ENCODE peak calls at places on chromosomes 12 and 14, in nine cellular contexts. One of them, this sample, is unnamed.

GRCh38 chr14:78170203-78170602 is at the start of gene NRXN3:
- DNase-seq in NCI-H1092: no peak
- DNase-seq in cardiac muscle cell: no peak
- DNase-seq in stimulated activated CD4-positive, alpha-beta T cell treated with anti-CD3 and anti-CD28 coated beads, Interleukin-4, amount 100 ng/mL, for 4 hours: no peak
- DNase-seq in NCI-H187: peak
- DNase-seq in cardiac septum: no peak
- DNase-seq in HT1080: no peak
- DNase-seq in GM04503: no peak
- DNase-seq in fibroblast of pulmonary artery: no peak
- DNase-seq in this sample: peak

GRCh38 chr12:124774462-124775167 is 89.0 kb downstream of the SCARB1 start:
- DNase-seq in stimulated activated CD4-positive, alpha-beta T cell treated with anti-CD3 and anti-CD28 coated beads, Interleukin-4, amount 100 ng/mL, for 4 hours: peak
- DNase-seq in fibroblast of pulmonary artery: peak
- DNase-seq in GM04503: peak
- DNase-seq in NCI-H187: no peak
- DNase-seq in NCI-H1092: no peak
- DNase-seq in HT1080: peak
- DNase-seq in cardiac muscle cell: peak
- DNase-seq in cardiac septum: no peak
- DNase-seq in this sample: no peak

GRCh38 chr14:54600685-54601084 is 33.8 kb downstream of the SAMD4A start:
- DNase-seq in GM04503: peak
- DNase-seq in NCI-H1092: no peak
- DNase-seq in NCI-H187: no peak
- DNase-seq in cardiac muscle cell: peak
- DNase-seq in cardiac septum: no peak
- DNase-seq in stimulated activated CD4-positive, alpha-beta T cell treated with anti-CD3 and anti-CD28 coated beads, Interleukin-4, amount 100 ng/mL, for 4 hours: no peak
- DNase-seq in fibroblast of pulmonary artery: peak
- DNase-seq in HT1080: peak
- DNase-seq in this sample: no peak

GRCh38 chr12:95147836-95148235 is 69.4 kb downstream of the FGD6 start:
- DNase-seq in NCI-H1092: no peak
- DNase-seq in GM04503: no peak
- DNase-seq in stimulated activated CD4-positive, alpha-beta T cell treated with anti-CD3 and anti-CD28 coated beads, Interleukin-4, amount 100 ng/mL, for 4 hours: no peak
- DNase-seq in cardiac septum: no peak
- DNase-seq in fibroblast of pulmonary artery: no peak
- DNase-seq in NCI-H187: no peak
- DNase-seq in HT1080: no peak
- DNase-seq in cardiac muscle cell: no peak
- DNase-seq in this sample: no peak

GRCh38 chr14:67493092-67493717 is 4.7 kb upstream of the TMEM229B start:
- DNase-seq in stimulated activated CD4-positive, alpha-beta T cell treated with anti-CD3 and anti-CD28 coated beads, Interleukin-4, amount 100 ng/mL, for 4 hours: no peak
- DNase-seq in cardiac muscle cell: no peak
- DNase-seq in cardiac septum: no peak
- DNase-seq in NCI-H1092: no peak
- DNase-seq in NCI-H187: no peak
- DNase-seq in GM04503: no peak
- DNase-seq in HT1080: no peak
- DNase-seq in fibroblast of pulmonary artery: no peak
- DNase-seq in this sample: no peak

GRCh38 chr12:100608776-100609175 is 35.3 kb downstream of the GAS2L3 start:
- DNase-seq in fibroblast of pulmonary artery: no peak
- DNase-seq in stimulated activated CD4-positive, alpha-beta T cell treated with anti-CD3 and anti-CD28 coated beads, Interleukin-4, amount 100 ng/mL, for 4 hours: no peak
- DNase-seq in NCI-H1092: no peak
- DNase-seq in HT1080: no peak
- DNase-seq in NCI-H187: no peak
- DNase-seq in cardiac muscle cell: no peak
- DNase-seq in cardiac septum: no peak
- DNase-seq in GM04503: no peak
- DNase-seq in this sample: no peak

GRCh38 chr14:37063467-37064240 is 108.8 kb downstream of the SLC25A21 start:
- DNase-seq in cardiac muscle cell: no peak
- DNase-seq in fibroblast of pulmonary artery: no peak
- DNase-seq in GM04503: no peak
- DNase-seq in NCI-H1092: no peak
- DNase-seq in HT1080: no peak
- DNase-seq in NCI-H187: no peak
- DNase-seq in cardiac septum: no peak
- DNase-seq in stimulated activated CD4-positive, alpha-beta T cell treated with anti-CD3 and anti-CD28 coated beads, Interleukin-4, amount 100 ng/mL, for 4 hours: no peak
- DNase-seq in this sample: no peak

GRCh38 chr14:91371011-91371989 is 46.3 kb downstream of the CCDC88C start:
- DNase-seq in NCI-H187: no peak
- DNase-seq in NCI-H1092: no peak
- DNase-seq in GM04503: no peak
- DNase-seq in stimulated activated CD4-positive, alpha-beta T cell treated with anti-CD3 and anti-CD28 coated beads, Interleukin-4, amount 100 ng/mL, for 4 hours: no peak
- DNase-seq in cardiac septum: no peak
- DNase-seq in fibroblast of pulmonary artery: no peak
- DNase-seq in cardiac muscle cell: no peak
- DNase-seq in HT1080: no peak
- DNase-seq in this sample: no peak

GRCh38 chr14:92789457-92790089 is 4.5 kb upstream of the GOLGA5 start:
- DNase-seq in cardiac septum: no peak
- DNase-seq in HT1080: peak
- DNase-seq in stimulated activated CD4-positive, alpha-beta T cell treated with anti-CD3 and anti-CD28 coated beads, Interleukin-4, amount 100 ng/mL, for 4 hours: no peak
- DNase-seq in fibroblast of pulmonary artery: no peak
- DNase-seq in GM04503: no peak
- DNase-seq in NCI-H1092: no peak
- DNase-seq in cardiac muscle cell: no peak
- DNase-seq in NCI-H187: no peak
- DNase-seq in this sample: no peak

GRCh38 chr12:6306151-6306550 is 4.3 kb upstream of the PLEKHG6 start:
- DNase-seq in cardiac muscle cell: no peak
- DNase-seq in NCI-H1092: no peak
- DNase-seq in stimulated activated CD4-positive, alpha-beta T cell treated with anti-CD3 and anti-CD28 coated beads, Interleukin-4, amount 100 ng/mL, for 4 hours: no peak
- DNase-seq in HT1080: no peak
- DNase-seq in GM04503: no peak
- DNase-seq in NCI-H187: no peak
- DNase-seq in fibroblast of pulmonary artery: no peak
- DNase-seq in cardiac septum: no peak
- DNase-seq in this sample: no peak

GRCh38 chr12:84397279-84397678 is 515.3 kb downstream of the SLC6A15 start:
- DNase-seq in cardiac septum: no peak
- DNase-seq in NCI-H1092: no peak
- DNase-seq in fibroblast of pulmonary artery: peak
- DNase-seq in cardiac muscle cell: peak
- DNase-seq in HT1080: no peak
- DNase-seq in stimulated activated CD4-positive, alpha-beta T cell treated with anti-CD3 and anti-CD28 coated beads, Interleukin-4, amount 100 ng/mL, for 4 hours: no peak
- DNase-seq in GM04503: no peak
- DNase-seq in NCI-H187: no peak
- DNase-seq in this sample: no peak

GRCh38 chr14:91897121-91897701 is 29.9 kb upstream of the TC2N start:
- DNase-seq in NCI-H1092: no peak
- DNase-seq in NCI-H187: no peak
- DNase-seq in GM04503: peak
- DNase-seq in cardiac muscle cell: peak
- DNase-seq in HT1080: no peak
- DNase-seq in fibroblast of pulmonary artery: peak
- DNase-seq in stimulated activated CD4-positive, alpha-beta T cell treated with anti-CD3 and anti-CD28 coated beads, Interleukin-4, amount 100 ng/mL, for 4 hours: no peak
- DNase-seq in cardiac septum: no peak
- DNase-seq in this sample: no peak

GRCh38 chr12:14993117-14993516 is 20.3 kb downstream of the PDE6H start:
- DNase-seq in cardiac muscle cell: no peak
- DNase-seq in NCI-H187: no peak
- DNase-seq in HT1080: no peak
- DNase-seq in NCI-H1092: no peak
- DNase-seq in fibroblast of pulmonary artery: no peak
- DNase-seq in cardiac septum: no peak
- DNase-seq in GM04503: no peak
- DNase-seq in stimulated activated CD4-positive, alpha-beta T cell treated with anti-CD3 and anti-CD28 coated beads, Interleukin-4, amount 100 ng/mL, for 4 hours: no peak
- DNase-seq in this sample: no peak

GRCh38 chr12:29741342-29742241 is 42.1 kb downstream of the TMTC1 start:
- DNase-seq in NCI-H187: no peak
- DNase-seq in cardiac muscle cell: peak
- DNase-seq in cardiac septum: no peak
- DNase-seq in NCI-H1092: no peak
- DNase-seq in GM04503: no peak
- DNase-seq in HT1080: peak
- DNase-seq in stimulated activated CD4-positive, alpha-beta T cell treated with anti-CD3 and anti-CD28 coated beads, Interleukin-4, amount 100 ng/mL, for 4 hours: no peak
- DNase-seq in fibroblast of pulmonary artery: peak
- DNase-seq in this sample: no peak

GRCh38 chr14:61644834-61645233 is 50.5 kb upstream of the HIF1A start:
- DNase-seq in stimulated activated CD4-positive, alpha-beta T cell treated with anti-CD3 and anti-CD28 coated beads, Interleukin-4, amount 100 ng/mL, for 4 hours: no peak
- DNase-seq in cardiac septum: no peak
- DNase-seq in NCI-H187: peak
- DNase-seq in cardiac muscle cell: no peak
- DNase-seq in GM04503: no peak
- DNase-seq in fibroblast of pulmonary artery: no peak
- DNase-seq in HT1080: no peak
- DNase-seq in NCI-H1092: peak
- DNase-seq in this sample: no peak

GRCh38 chr14:82122678-82123077 is 589.0 kb upstream of the SEL1L start:
- DNase-seq in fibroblast of pulmonary artery: no peak
- DNase-seq in cardiac muscle cell: no peak
- DNase-seq in stimulated activated CD4-positive, alpha-beta T cell treated with anti-CD3 and anti-CD28 coated beads, Interleukin-4, amount 100 ng/mL, for 4 hours: no peak
- DNase-seq in GM04503: no peak
- DNase-seq in NCI-H1092: no peak
- DNase-seq in NCI-H187: no peak
- DNase-seq in HT1080: no peak
- DNase-seq in cardiac septum: no peak
- DNase-seq in this sample: no peak

GRCh38 chr12:7005288-7005687 is 13.0 kb downstream of the LPCAT3 start:
- DNase-seq in stimulated activated CD4-positive, alpha-beta T cell treated with anti-CD3 and anti-CD28 coated beads, Interleukin-4, amount 100 ng/mL, for 4 hours: no peak
- DNase-seq in NCI-H1092: no peak
- DNase-seq in cardiac muscle cell: no peak
- DNase-seq in GM04503: no peak
- DNase-seq in HT1080: no peak
- DNase-seq in fibroblast of pulmonary artery: no peak
- DNase-seq in cardiac septum: no peak
- DNase-seq in NCI-H187: no peak
- DNase-seq in this sample: no peak

GRCh38 chr12:121511931-121512330 is 68.9 kb downstream of the KDM2B start:
- DNase-seq in cardiac septum: no peak
- DNase-seq in NCI-H187: no peak
- DNase-seq in fibroblast of pulmonary artery: no peak
- DNase-seq in GM04503: no peak
- DNase-seq in cardiac muscle cell: no peak
- DNase-seq in HT1080: no peak
- DNase-seq in NCI-H1092: no peak
- DNase-seq in stimulated activated CD4-positive, alpha-beta T cell treated with anti-CD3 and anti-CD28 coated beads, Interleukin-4, amount 100 ng/mL, for 4 hours: no peak
- DNase-seq in this sample: no peak

GRCh38 chr12:114026805-114027204 is 60.7 kb upstream of the RBM19 start:
- DNase-seq in NCI-H1092: no peak
- DNase-seq in cardiac septum: no peak
- DNase-seq in NCI-H187: no peak
- DNase-seq in stimulated activated CD4-positive, alpha-beta T cell treated with anti-CD3 and anti-CD28 coated beads, Interleukin-4, amount 100 ng/mL, for 4 hours: no peak
- DNase-seq in fibroblast of pulmonary artery: no peak
- DNase-seq in HT1080: no peak
- DNase-seq in GM04503: no peak
- DNase-seq in cardiac muscle cell: no peak
- DNase-seq in this sample: no peak

GRCh38 chr14:30584058-30584630 is 25.2 kb downstream of the G2E3 start:
- DNase-seq in GM04503: no peak
- DNase-seq in HT1080: no peak
- DNase-seq in cardiac muscle cell: no peak
- DNase-seq in cardiac septum: no peak
- DNase-seq in fibroblast of pulmonary artery: no peak
- DNase-seq in NCI-H187: no peak
- DNase-seq in stimulated activated CD4-positive, alpha-beta T cell treated with anti-CD3 and anti-CD28 coated beads, Interleukin-4, amount 100 ng/mL, for 4 hours: no peak
- DNase-seq in NCI-H1092: no peak
- DNase-seq in this sample: no peak

GRCh38 chr12:2347137-2347843 is 294.5 kb downstream of the CACNA1C start:
- DNase-seq in fibroblast of pulmonary artery: no peak
- DNase-seq in NCI-H1092: no peak
- DNase-seq in cardiac septum: no peak
- DNase-seq in HT1080: no peak
- DNase-seq in GM04503: no peak
- DNase-seq in NCI-H187: no peak
- DNase-seq in cardiac muscle cell: no peak
- DNase-seq in stimulated activated CD4-positive, alpha-beta T cell treated with anti-CD3 and anti-CD28 coated beads, Interleukin-4, amount 100 ng/mL, for 4 hours: no peak
- DNase-seq in this sample: no peak

GRCh38 chr14:76963366-76963765 is 65.1 kb downstream of the IRF2BPL start:
- DNase-seq in NCI-H1092: no peak
- DNase-seq in cardiac muscle cell: no peak
- DNase-seq in NCI-H187: no peak
- DNase-seq in stimulated activated CD4-positive, alpha-beta T cell treated with anti-CD3 and anti-CD28 coated beads, Interleukin-4, amount 100 ng/mL, for 4 hours: no peak
- DNase-seq in HT1080: no peak
- DNase-seq in GM04503: no peak
- DNase-seq in fibroblast of pulmonary artery: no peak
- DNase-seq in cardiac septum: no peak
- DNase-seq in this sample: no peak

GRCh38 chr14:91424813-91425719 is 7.4 kb upstream of the CCDC88C start:
- DNase-seq in cardiac muscle cell: peak
- DNase-seq in stimulated activated CD4-positive, alpha-beta T cell treated with anti-CD3 and anti-CD28 coated beads, Interleukin-4, amount 100 ng/mL, for 4 hours: no peak
- DNase-seq in fibroblast of pulmonary artery: no peak
- DNase-seq in HT1080: no peak
- DNase-seq in NCI-H187: no peak
- DNase-seq in cardiac septum: no peak
- DNase-seq in NCI-H1092: no peak
- DNase-seq in GM04503: no peak
- DNase-seq in this sample: no peak

GRCh38 chr12:126537961-126538530 is 1472.8 kb downstream of the AACS start:
- DNase-seq in cardiac muscle cell: peak
- DNase-seq in GM04503: no peak
- DNase-seq in stimulated activated CD4-positive, alpha-beta T cell treated with anti-CD3 and anti-CD28 coated beads, Interleukin-4, amount 100 ng/mL, for 4 hours: no peak
- DNase-seq in NCI-H187: no peak
- DNase-seq in fibroblast of pulmonary artery: no peak
- DNase-seq in cardiac septum: no peak
- DNase-seq in NCI-H1092: no peak
- DNase-seq in HT1080: no peak
- DNase-seq in this sample: no peak

GRCh38 chr12:117151195-117152031 is 38.9 kb downstream of the FBXO21 start:
- DNase-seq in fibroblast of pulmonary artery: peak
- DNase-seq in cardiac septum: peak
- DNase-seq in NCI-H1092: no peak
- DNase-seq in HT1080: no peak
- DNase-seq in NCI-H187: peak
- DNase-seq in stimulated activated CD4-positive, alpha-beta T cell treated with anti-CD3 and anti-CD28 coated beads, Interleukin-4, amount 100 ng/mL, for 4 hours: no peak
- DNase-seq in cardiac muscle cell: peak
- DNase-seq in GM04503: no peak
- DNase-seq in this sample: peak

GRCh38 chr12:49389092-49389703 is 21.9 kb downstream of the SPATS2 start:
- DNase-seq in cardiac septum: no peak
- DNase-seq in cardiac muscle cell: no peak
- DNase-seq in NCI-H187: no peak
- DNase-seq in HT1080: no peak
- DNase-seq in NCI-H1092: no peak
- DNase-seq in stimulated activated CD4-positive, alpha-beta T cell treated with anti-CD3 and anti-CD28 coated beads, Interleukin-4, amount 100 ng/mL, for 4 hours: peak
- DNase-seq in fibroblast of pulmonary artery: no peak
- DNase-seq in GM04503: no peak
- DNase-seq in this sample: no peak

GRCh38 chr14:72962829-72963312 is 36.6 kb downstream of the DCAF4 start:
- DNase-seq in GM04503: no peak
- DNase-seq in stimulated activated CD4-positive, alpha-beta T cell treated with anti-CD3 and anti-CD28 coated beads, Interleukin-4, amount 100 ng/mL, for 4 hours: no peak
- DNase-seq in NCI-H1092: no peak
- DNase-seq in cardiac muscle cell: peak
- DNase-seq in HT1080: peak
- DNase-seq in NCI-H187: no peak
- DNase-seq in cardiac septum: no peak
- DNase-seq in fibroblast of pulmonary artery: peak
- DNase-seq in this sample: peak

GRCh38 chr14:54781936-54782802 is 120.5 kb downstream of the GCH1 start:
- DNase-seq in GM04503: no peak
- DNase-seq in cardiac septum: peak
- DNase-seq in stimulated activated CD4-positive, alpha-beta T cell treated with anti-CD3 and anti-CD28 coated beads, Interleukin-4, amount 100 ng/mL, for 4 hours: no peak
- DNase-seq in fibroblast of pulmonary artery: no peak
- DNase-seq in cardiac muscle cell: no peak
- DNase-seq in NCI-H187: no peak
- DNase-seq in NCI-H1092: peak
- DNase-seq in HT1080: no peak
- DNase-seq in this sample: no peak

GRCh38 chr12:131499160-131499863 is 211.6 kb upstream of the SFSWAP start:
- DNase-seq in stimulated activated CD4-positive, alpha-beta T cell treated with anti-CD3 and anti-CD28 coated beads, Interleukin-4, amount 100 ng/mL, for 4 hours: no peak
- DNase-seq in NCI-H1092: no peak
- DNase-seq in HT1080: no peak
- DNase-seq in fibroblast of pulmonary artery: no peak
- DNase-seq in cardiac septum: no peak
- DNase-seq in NCI-H187: no peak
- DNase-seq in cardiac muscle cell: no peak
- DNase-seq in GM04503: no peak
- DNase-seq in this sample: no peak

This sample was measured in NCI-H2227 treated with DMSO at 0.1 percent for 48 hours.